ENCODE peak calls at places on chromosomes 2 and 18, in eight cellular contexts. M is prostate gland; G is Karpas-422; Q is CD8-positive, alpha-beta T cell; W is HCT116; O is transverse colon; H is aorta; I is cardiac muscle cell. S is an unnamed sample.

GRCh38 chr2:58740381-58740780 is 499.3 kb upstream of the FANCL start:
- DNase-seq in G (peak), Q (no peak), H (no peak), I (no peak), W (no peak), M (no peak), O (no peak), S (no peak)

GRCh38 chr18:58911766-58912165 is 47.1 kb downstream of the ZNF532 start:
- DNase-seq in Q (no peak), O (no peak), W (no peak), G (no peak), M (no peak), H (no peak), I (peak), S (no peak)

GRCh38 chr2:196291873-196292800 is 120.8 kb upstream of the STK17B start:
- DNase-seq in Q (no peak), W (peak), G (peak), M (peak), I (peak), O (no peak), H (no peak), S (peak)

GRCh38 chr18:36296591-36297418 is 708 bp upstream of the FHOD3 start:
- DNase-seq in O (peak), W (peak), G (no peak), I (peak), H (peak), Q (no peak), M (peak), S (peak)

GRCh38 chr2:3214065-3214464 is 163.6 kb downstream of the EIPR1 start:
- DNase-seq in M (no peak), W (no peak), Q (no peak), G (no peak), I (no peak), O (no peak), H (no peak), S (no peak)

GRCh38 chr2:43075054-43075593 is 151.3 kb downstream of the ZFP36L2 start:
- DNase-seq in H (peak), G (no peak), Q (no peak), O (peak), W (no peak), I (no peak), M (peak), S (peak)

GRCh38 chr2:86570069-86570468 is 6.8 kb upstream of the CHMP3 start:
- DNase-seq in I (no peak), O (no peak), G (no peak), H (no peak), M (no peak), Q (no peak), W (no peak), S (no peak)

GRCh38 chr2:151040036-151040435 is 221.6 kb downstream of the RBM43 start:
- DNase-seq in H (no peak), W (no peak), I (no peak), M (no peak), O (no peak), G (no peak), Q (no peak), S (no peak)

GRCh38 chr18:505483-506122 is 5.1 kb upstream of the COLEC12 start:
- DNase-seq in Q (no peak), M (no peak), H (no peak), G (peak), O (no peak), W (no peak), I (no peak), S (no peak)

GRCh38 chr18:11149441-11150270 is at the start of gene PIEZO2:
- DNase-seq in W (no peak), Q (no peak), G (no peak), I (peak), H (peak), M (peak), O (peak), S (peak)

DNA sequence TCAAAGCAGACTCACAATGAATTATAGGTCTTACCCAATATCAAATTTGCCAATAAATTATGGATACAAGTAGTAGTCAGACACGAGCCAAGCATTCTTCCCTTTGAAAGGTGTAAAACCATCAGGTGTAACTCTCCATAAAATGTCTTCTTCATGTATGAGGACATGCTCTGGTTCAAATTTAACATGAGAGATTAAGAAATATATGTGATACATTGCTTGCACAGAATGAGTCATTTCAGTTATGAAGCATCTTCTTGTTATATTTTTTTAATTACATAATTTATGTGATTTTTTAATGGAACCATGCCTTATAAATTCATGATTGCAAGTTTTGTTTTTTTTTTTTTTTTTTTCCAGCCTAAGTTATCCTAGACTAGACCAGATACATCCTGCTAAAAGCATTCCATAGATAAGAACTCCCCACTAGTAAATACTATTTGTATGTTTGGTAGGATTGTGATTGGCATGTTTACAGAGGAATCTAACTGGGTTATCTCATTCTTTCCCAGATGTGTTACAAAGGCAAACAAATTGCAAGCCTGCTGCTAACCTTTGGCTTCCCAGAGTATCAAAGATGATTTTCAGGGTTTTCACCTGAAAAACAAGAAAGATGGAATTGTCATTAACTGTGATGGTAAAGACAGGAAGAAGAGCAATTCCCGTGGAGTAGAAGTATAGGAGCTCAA is 621.9 kb downstream of the XIRP2 start:
- DNase-seq in I (no peak), H (no peak), M (no peak), G (no peak), Q (no peak), W (no peak), O (no peak), S (no peak)
- H3K27ac ChIP-seq in I (peak), H (no peak), M (no peak), G (no peak), Q (no peak), W (no peak), O (peak), S (no peak)

GRCh38 chr2:128373346-128374000 is 54.8 kb upstream of the HS6ST1 start:
- DNase-seq in I (no peak), G (no peak), O (no peak), M (no peak), H (peak), Q (no peak), W (no peak), S (no peak)

GRCh38 chr2:128375454-128375853 is 56.8 kb upstream of the HS6ST1 start:
- DNase-seq in I (no peak), O (no peak), W (no peak), H (peak), G (no peak), Q (no peak), M (peak), S (no peak)

GRCh38 chr2:128372621-128373341 is 54.1 kb upstream of the HS6ST1 start:
- DNase-seq in G (no peak), W (no peak), Q (no peak), H (peak), M (no peak), I (no peak), O (no peak), S (no peak)

GRCh38 chr2:128374711-128375413 is 56.2 kb upstream of the HS6ST1 start:
- DNase-seq in G (no peak), I (no peak), Q (no peak), O (no peak), M (peak), W (no peak), H (peak), S (peak)

DNA sequence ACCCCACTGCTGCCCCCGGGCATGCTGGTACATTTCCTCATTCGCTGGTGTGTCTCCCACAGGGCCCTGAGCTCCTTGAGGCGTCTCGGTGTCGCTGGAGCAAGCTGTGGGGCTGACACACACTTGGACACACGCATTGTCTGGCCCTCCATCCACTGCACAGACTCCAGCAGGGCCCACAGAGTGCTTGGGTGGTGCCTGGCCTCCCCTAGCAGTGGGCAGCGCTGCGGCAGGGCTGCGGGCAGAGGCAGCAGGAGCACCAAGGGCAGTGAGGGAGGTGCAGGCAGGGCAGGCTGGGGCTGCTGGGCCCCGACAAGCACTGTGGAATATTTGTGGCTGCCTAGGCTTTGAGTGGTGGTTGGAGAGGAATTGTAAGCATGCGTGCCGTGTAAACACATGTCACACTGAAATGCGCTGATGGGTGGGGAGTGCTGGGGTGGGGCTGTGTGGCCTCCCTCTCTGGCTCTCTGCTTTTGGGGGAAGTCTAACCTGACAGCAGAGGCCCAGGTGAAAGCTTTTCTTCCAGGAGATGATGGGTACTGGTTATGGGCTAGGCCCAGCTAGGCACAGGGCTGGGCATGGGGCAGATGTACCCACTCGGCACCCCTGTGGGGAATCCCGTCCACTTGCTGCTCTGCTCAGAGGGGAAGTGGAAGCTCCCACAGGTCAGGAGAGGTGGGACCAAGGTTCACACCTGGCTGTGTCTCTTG is 55.5 kb upstream of the HS6ST1 start:
- DNase-seq in Q (no peak), I (no peak), G (no peak), O (peak), M (peak), H (peak), W (no peak), S (no peak)
- H3K27ac ChIP-seq in Q (no peak), I (no peak), G (no peak), O (peak), M (peak), H (no peak), W (no peak), S (no peak)

GRCh38 chr2:219452361-219453317 is 18.0 kb downstream of the SPEG start:
- DNase-seq in Q (no peak), I (no peak), G (no peak), O (peak), M (peak), H (peak), W (peak), S (no peak)

GRCh38 chr2:219457784-219458369 is 23.2 kb downstream of the SPEG start:
- DNase-seq in O (no peak), H (no peak), W (no peak), I (peak), Q (no peak), M (no peak), G (peak), S (no peak)

GRCh38 chr2:219453691-219454131 is 19.1 kb downstream of the SPEG start:
- DNase-seq in M (peak), I (peak), Q (no peak), W (no peak), O (peak), H (peak), G (no peak), S (peak)

GRCh38 chr2:219454217-219454616 is 19.6 kb downstream of the SPEG start:
- DNase-seq in H (peak), M (no peak), W (no peak), Q (no peak), I (no peak), O (no peak), G (no peak), S (no peak)

DNA sequence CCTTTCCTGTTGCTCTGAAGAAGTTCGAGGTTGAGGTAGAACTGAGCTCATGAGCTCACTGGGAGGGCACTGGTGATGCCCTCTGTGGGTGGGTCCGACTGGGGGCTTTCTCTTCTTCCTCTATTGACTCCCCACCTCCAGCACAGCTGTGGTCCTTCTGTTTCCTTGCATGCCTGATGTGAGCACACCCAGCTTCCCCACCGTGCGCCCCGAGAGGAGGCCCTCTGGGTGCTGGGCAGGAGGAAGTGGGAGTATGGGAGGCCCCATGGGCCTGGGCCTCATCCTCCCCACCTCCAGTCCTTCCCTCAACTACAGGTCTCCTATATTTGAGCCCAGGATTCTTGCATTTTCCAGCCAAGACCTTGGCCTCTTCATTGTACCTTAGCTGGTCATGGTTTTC is 21.0 kb downstream of the SPEG start:
- DNase-seq in I (no peak), O (no peak), G (no peak), W (no peak), H (no peak), M (no peak), Q (no peak), S (no peak)
- H3K27ac ChIP-seq in I (no peak), O (peak), G (no peak), W (no peak), H (peak), M (no peak), Q (no peak), S (no peak)

DNA sequence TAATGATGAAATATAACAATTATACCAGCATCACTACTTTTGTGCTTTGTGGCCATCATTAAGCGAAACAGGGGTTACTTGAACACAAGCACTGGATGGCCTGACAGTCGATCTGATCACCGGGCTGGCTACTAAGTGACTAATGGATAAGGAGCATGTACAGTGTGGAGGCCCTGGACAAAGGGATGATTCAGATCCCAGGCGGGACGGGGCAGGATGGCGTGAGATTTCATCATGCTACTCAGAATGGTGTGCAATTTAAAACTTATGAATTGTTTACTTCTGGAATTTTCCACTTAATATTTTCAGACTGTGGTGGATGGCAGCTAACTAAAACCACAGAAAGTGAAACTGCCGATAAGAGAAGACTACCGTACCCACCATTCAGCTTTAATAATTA is 7.0 kb upstream of the CLIP4 start:
- DNase-seq in O (no peak), W (peak), M (no peak), G (no peak), Q (no peak), H (no peak), I (no peak), S (no peak)
- H3K27ac ChIP-seq in O (no peak), W (no peak), M (no peak), G (no peak), Q (no peak), H (no peak), I (no peak), S (no peak)

DNA sequence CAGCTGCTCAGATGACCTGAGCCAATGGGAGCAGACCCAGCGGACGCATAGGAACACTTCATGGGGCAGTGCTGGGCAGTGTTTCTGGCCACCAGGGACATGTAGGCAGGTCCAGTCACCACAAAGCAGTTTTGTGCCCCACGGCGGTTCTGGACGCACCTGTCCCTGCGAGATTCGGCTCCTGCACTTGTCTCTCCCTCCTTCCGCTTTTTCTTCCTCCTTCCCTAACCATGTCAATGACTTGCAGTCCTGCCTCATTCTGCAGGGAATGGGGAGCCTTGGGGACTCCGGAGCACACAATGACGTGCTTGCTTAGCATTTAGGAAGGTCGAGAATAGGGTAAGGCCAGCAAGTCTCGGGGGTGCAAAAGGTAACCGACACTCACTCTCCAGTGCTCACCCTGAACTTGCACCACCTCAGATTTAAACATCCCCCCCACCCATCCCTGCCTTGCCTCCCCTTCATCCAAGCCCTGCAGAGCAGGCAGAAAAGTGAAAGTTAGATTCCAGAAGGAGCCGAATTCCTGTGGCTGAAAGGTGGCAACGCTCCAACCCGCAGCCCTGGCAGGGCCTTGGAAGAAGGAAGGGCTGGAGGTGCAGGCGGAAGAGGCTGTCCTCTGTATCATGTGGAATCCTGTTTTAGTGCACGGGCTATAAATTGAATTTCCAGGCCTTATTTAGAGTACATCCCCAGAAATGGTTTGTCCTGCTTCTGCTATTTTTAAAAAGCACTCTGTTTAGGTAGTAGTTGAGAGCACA is 40.5 kb upstream of the ATG16L1 start:
- DNase-seq in H (peak), M (peak), I (no peak), Q (no peak), G (no peak), O (peak), W (peak), S (peak)
- H3K27ac ChIP-seq in H (no peak), M (peak), I (no peak), Q (no peak), G (no peak), O (peak), W (no peak), S (no peak)

DNA sequence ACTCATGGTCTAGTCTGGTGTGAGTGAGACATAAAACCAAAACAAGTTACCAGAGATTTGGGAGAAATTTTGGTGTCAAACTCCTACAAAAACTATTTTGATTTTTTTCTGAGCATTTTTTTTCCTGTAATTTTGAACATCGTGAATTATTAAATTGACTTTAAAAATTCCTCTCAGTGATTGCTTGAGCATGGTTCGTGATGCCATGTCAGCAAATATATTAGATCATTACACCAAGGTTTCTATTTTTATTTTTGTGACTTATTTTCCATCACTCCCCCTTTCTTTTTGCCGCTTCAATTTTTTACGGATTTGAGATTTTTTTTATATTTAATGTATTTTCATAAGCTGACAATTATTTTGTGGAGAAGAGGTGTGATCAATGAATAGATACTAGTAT is 613.9 kb upstream of the LRATD1 start:
- DNase-seq in O (no peak), G (no peak), W (no peak), Q (no peak), I (no peak), M (no peak), H (no peak), S (no peak)
- H3K27ac ChIP-seq in O (no peak), G (no peak), W (no peak), Q (no peak), I (no peak), M (no peak), H (no peak), S (no peak)

DNA sequence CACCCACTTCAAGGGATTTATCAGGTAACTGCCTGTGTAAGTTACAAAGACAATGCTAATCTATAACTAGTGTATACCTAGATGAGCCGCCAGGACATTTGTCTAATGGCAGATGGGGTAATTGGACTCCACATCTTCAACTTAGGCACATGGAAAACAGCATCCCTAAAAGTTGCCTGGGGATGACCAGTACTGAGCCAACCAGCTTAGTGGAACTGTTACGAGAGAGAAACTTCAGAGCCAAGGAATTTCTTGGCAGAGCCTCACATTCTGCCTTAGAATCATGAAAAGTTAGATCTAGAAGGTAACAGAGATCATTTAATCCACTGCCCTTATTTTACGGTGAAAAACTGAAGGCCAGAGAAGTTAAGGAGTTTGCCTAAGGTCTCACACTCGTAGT is 15.5 kb upstream of the CLASP1 start:
- DNase-seq in G (no peak), H (no peak), Q (no peak), I (no peak), O (no peak), W (no peak), M (no peak), S (no peak)
- H3K27ac ChIP-seq in G (no peak), H (no peak), Q (no peak), I (no peak), O (no peak), W (no peak), M (no peak), S (no peak)

DNA sequence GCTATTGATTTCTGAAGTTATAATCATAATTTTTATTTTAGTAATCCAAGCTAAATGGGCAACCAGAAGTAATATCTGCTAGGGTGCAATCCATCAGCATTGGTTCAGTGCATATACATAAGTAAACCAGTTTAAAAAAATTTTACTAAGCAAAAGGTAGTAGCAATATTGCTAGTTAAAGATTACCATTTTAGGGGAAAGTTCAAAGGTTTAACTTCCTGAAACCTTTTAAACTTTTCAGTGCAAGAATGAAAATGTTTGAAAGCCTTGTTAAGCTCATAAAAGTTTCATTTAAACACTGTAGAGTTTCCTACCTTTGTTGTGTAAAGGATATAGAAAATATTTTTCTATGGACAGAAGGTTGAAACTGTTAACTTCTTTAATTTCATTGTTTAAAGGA is 31.0 kb upstream of the EPB41L5 start:
- DNase-seq in M (no peak), G (no peak), W (no peak), I (no peak), Q (no peak), O (no peak), H (no peak), S (no peak)
- H3K27ac ChIP-seq in M (no peak), G (no peak), W (no peak), I (no peak), Q (no peak), O (peak), H (no peak), S (no peak)